ENCODE peak calls at places on chromosomes 13 and 19, in nine cellular contexts. U is AG04450; P is GM04504; V is DND-41; W is NCI-H1092 treated with DMSO at 0.1 percent for 48 hours; C is stimulated activated CD4-positive, alpha-beta T cell treated with anti-CD3 and anti-CD28 coated beads, TNF-alpha, amount 100 ng/mL, for 1 hour; G is LHCN-M2; K is stimulated activated CD8-positive, alpha-beta memory T cell treated with anti-CD3 and anti-CD28 coated beads, Interleukin-15, amount 100 ng/mL, for 4 hours; I is stimulated activated effector memory CD8-positive, alpha-beta T cell treated with anti-CD3 and anti-CD28 coated beads, Interleukin-12 subunit alpha, Interleukin-12 subunit beta, amount 100 ng/mL, for 72 hours. S is an unnamed sample.
A peak's percentile ranks its signal among the peaks of the same experiment; 100 is the strongest.

GRCh38 chr13:60838581-60838980 is 441.6 kb downstream of the TDRD3 start:
- DNase-seq in U (no peak), P (no peak), V (no peak), W (no peak), C (no peak), G (no peak), K (no peak), I (no peak), S (no peak)

GRCh38 chr13:30047154-30047874 is 196.9 kb upstream of the UBL3 start:
- DNase-seq in U (no peak), P (no peak), V (peak; percentile 48), W (no peak), C (no peak), G (peak; percentile 14), K (no peak), I (no peak), S (no peak)

GRCh38 chr13:40130871-40131636 is 475.6 kb downstream of the COG6 start:
- DNase-seq in U (no peak), P (no peak), V (no peak), W (no peak), C (no peak), G (peak; percentile 63), K (no peak), I (no peak), S (no peak)

GRCh38 chr13:109730832-109731335 is 55.5 kb downstream of the IRS2 start:
- DNase-seq in U (no peak), P (no peak), V (peak; percentile 50), W (no peak), C (no peak), G (no peak), K (no peak), I (no peak), S (no peak)

GRCh38 chr13:84500016-84500415 is 617.7 kb upstream of the SLITRK1 start:
- DNase-seq in U (no peak), P (no peak), V (no peak), W (no peak), C (no peak), G (peak; percentile 40), K (no peak), I (no peak), S (no peak)

GRCh38 chr19:41575998-41576397 is at the start of gene CEACAM21:
- DNase-seq in U (no peak), P (no peak), V (peak; percentile 57), W (no peak), C (no peak), G (no peak), K (no peak), I (peak; percentile 64), S (no peak)

GRCh38 chr19:14375055-14375581 is 6.1 kb upstream of the ADGRE5 start:
- DNase-seq in U (no peak), P (no peak), V (peak; percentile 66), W (no peak), C (no peak), G (no peak), K (peak; percentile 60), I (peak; percentile 89), S (no peak)

GRCh38 chr19:16623576-16623975 is 4.4 kb downstream of the MED26 start:
- DNase-seq in U (no peak), P (no peak), V (no peak), W (no peak), C (no peak), G (no peak), K (no peak), I (no peak), S (no peak)